ENCODE peak calls at places on chromosomes 4 and X, in four cellular contexts. One of them, this sample, is unnamed.

GRCh38 chrX:110944793-110945466 is 149.3 kb upstream of the CHRDL1 start:
- DNase-seq in lower leg skin: peak
- DNase-seq in left lung: no peak
- DNase-seq in suprapubic skin: peak
- DNase-seq in this sample: no peak

GRCh38 chr4:25817059-25817681 is 45.6 kb downstream of the SEL1L3 start:
- DNase-seq in lower leg skin: peak
- DNase-seq in left lung: no peak
- DNase-seq in suprapubic skin: no peak
- DNase-seq in this sample: no peak

GRCh38 chrX:7059214-7059838 is 88.2 kb upstream of the STS start:
- DNase-seq in lower leg skin: no peak
- DNase-seq in left lung: no peak
- DNase-seq in suprapubic skin: no peak
- DNase-seq in this sample: no peak

GRCh38 chr4:84944952-84945351 is 21.5 kb downstream of the WDFY3 start:
- DNase-seq in lower leg skin: no peak
- DNase-seq in left lung: no peak
- DNase-seq in suprapubic skin: no peak
- DNase-seq in this sample: no peak

GRCh38 chr4:124483043-124483906 is 229.3 kb downstream of the ANKRD50 start:
- DNase-seq in lower leg skin: no peak
- DNase-seq in left lung: no peak
- DNase-seq in suprapubic skin: no peak
- DNase-seq in this sample: no peak

GRCh38 chr4:108988514-108989195 is 225.8 kb upstream of the ETNPPL start:
- DNase-seq in lower leg skin: no peak
- DNase-seq in left lung: no peak
- DNase-seq in suprapubic skin: no peak
- DNase-seq in this sample: no peak

GRCh38 chr4:87019898-87020297 is 85.1 kb downstream of the AFF1 start:
- DNase-seq in lower leg skin: no peak
- DNase-seq in left lung: no peak
- DNase-seq in suprapubic skin: no peak
- DNase-seq in this sample: no peak

GRCh38 chr4:13905543-13905942 is 278.0 kb upstream of the BOD1L1 start:
- DNase-seq in lower leg skin: no peak
- DNase-seq in left lung: no peak
- DNase-seq in suprapubic skin: no peak
- DNase-seq in this sample: peak

GRCh38 chrX:38206542-38206941 is 14.1 kb downstream of the SRPX start:
- DNase-seq in lower leg skin: no peak
- DNase-seq in left lung: no peak
- DNase-seq in suprapubic skin: no peak
- DNase-seq in this sample: no peak

GRCh38 chrX:274904-275475 is 6.2 kb upstream of the PLCXD1 start:
- DNase-seq in lower leg skin: no peak
- DNase-seq in left lung: peak
- DNase-seq in suprapubic skin: no peak
- DNase-seq in this sample: no peak

GRCh38 chr4:153045111-153045982 is 109.2 kb downstream of the FHDC1 start:
- DNase-seq in lower leg skin: peak
- DNase-seq in left lung: no peak
- DNase-seq in suprapubic skin: no peak
- DNase-seq in this sample: no peak

GRCh38 chrX:48487362-48487785 is 11.4 kb downstream of the FTSJ1 start:
- DNase-seq in lower leg skin: no peak
- DNase-seq in left lung: no peak
- DNase-seq in suprapubic skin: no peak
- DNase-seq in this sample: peak

GRCh38 chr4:184896868-184897715 is 71.3 kb upstream of the ACSL1 start:
- DNase-seq in lower leg skin: no peak
- DNase-seq in left lung: peak
- DNase-seq in suprapubic skin: no peak
- DNase-seq in this sample: no peak

GRCh38 chrX:134002921-134003615 is 17.7 kb upstream of the GPC3 start:
- DNase-seq in lower leg skin: no peak
- DNase-seq in left lung: no peak
- DNase-seq in suprapubic skin: no peak
- DNase-seq in this sample: no peak

GRCh38 chr4:41748074-41748787 is at the start of gene PHOX2B:
- DNase-seq in lower leg skin: no peak
- DNase-seq in left lung: no peak
- DNase-seq in suprapubic skin: no peak
- DNase-seq in this sample: no peak

GRCh38 chr4:119209077-119209476 is 3.4 kb upstream of the USP53 start:
- DNase-seq in lower leg skin: no peak
- DNase-seq in left lung: no peak
- DNase-seq in suprapubic skin: no peak
- DNase-seq in this sample: no peak